ENCODE peak calls at places on chromosomes 6 and 20, in four cellular contexts. O is WTC11, Q is HepG2, L is GM12878. N is an unnamed sample.

GRCh38 chr20:38862226-38862625 is 56.7 kb downstream of the PPP1R16B start:
- DNase-seq in O (no peak), Q (no peak), L (no peak), N (no peak)

GRCh38 chr6:95087394-95088097 is 489.8 kb upstream of the MANEA start:
- DNase-seq in O (no peak), Q (peak), L (no peak), N (no peak)

GRCh38 chr20:58271596-58272460 is 37.7 kb upstream of the RAB22A start:
- DNase-seq in O (no peak), Q (no peak), L (no peak), N (no peak)

GRCh38 chr6:101195581-101195980 is 197.9 kb upstream of the GRIK2 start:
- DNase-seq in O (no peak), Q (no peak), L (no peak), N (no peak)

GRCh38 chr6:148959511-148959910 is 212.7 kb downstream of the UST start:
- DNase-seq in O (no peak), Q (no peak), L (no peak), N (no peak)

GRCh38 chr6:15265787-15266186 is 19.9 kb downstream of the JARID2 start:
- DNase-seq in O (no peak), Q (no peak), L (no peak), N (no peak)

GRCh38 chr6:147712841-147713240 is 204.4 kb downstream of the SAMD5 start:
- DNase-seq in O (no peak), Q (no peak), L (no peak), N (no peak)

GRCh38 chr6:25732468-25733198 is 21.9 kb upstream of the SLC17A4 start:
- DNase-seq in O (peak), Q (no peak), L (no peak), N (no peak)

GRCh38 chr6:111552999-111553398 is 52.7 kb downstream of the TRAF3IP2 start:
- DNase-seq in O (no peak), Q (no peak), L (no peak), N (no peak)

GRCh38 chr6:30542404-30542725 is 13.9 kb downstream of the GNL1 start:
- DNase-seq in O (no peak), Q (no peak), L (no peak), N (no peak)

GRCh38 chr20:3040086-3040485 is 3.3 kb upstream of the GNRH2 start:
- DNase-seq in O (no peak), Q (no peak), L (no peak), N (no peak)

GRCh38 chr6:158686791-158687381 is 37.0 kb downstream of the SYTL3 start:
- DNase-seq in O (no peak), Q (no peak), L (no peak), N (no peak)

GRCh38 chr6:40165036-40165709 is 230.9 kb upstream of the MOCS1 start:
- DNase-seq in O (no peak), Q (no peak), L (no peak), N (peak)

GRCh38 chr6:145668844-145669243 is 66.5 kb downstream of the EPM2A start:
- DNase-seq in O (no peak), Q (no peak), L (no peak), N (no peak)

GRCh38 chr6:90365565-90366219 is 69.0 kb upstream of the BACH2 start:
- DNase-seq in O (no peak), Q (no peak), L (no peak), N (no peak)

GRCh38 chr6:131651782-131652181 is 14.7 kb downstream of the ENPP3 start:
- DNase-seq in O (no peak), Q (no peak), L (no peak), N (no peak)

GRCh38 chr6:117624869-117625481 is 22.7 kb upstream of the GOPC start:
- DNase-seq in O (no peak), Q (no peak), L (no peak), N (no peak)

GRCh38 chr6:161232001-161232400 is 41.9 kb downstream of the AGPAT4 start:
- DNase-seq in O (no peak), Q (no peak), L (no peak), N (no peak)

GRCh38 chr20:61567204-61567603 is 315.1 kb downstream of the CDH4 start:
- DNase-seq in O (no peak), Q (peak), L (no peak), N (no peak)

GRCh38 chr20:46206025-46206424 is 87.9 kb downstream of the CD40 start:
- DNase-seq in O (no peak), Q (no peak), L (peak), N (peak)

GRCh38 chr6:132623446-132623845 is 629 bp downstream of the TAAR2 start:
- DNase-seq in O (no peak), Q (no peak), L (no peak), N (no peak)

GRCh38 chr20:13432126-13432525 is 206.6 kb downstream of the TASP1 start:
- DNase-seq in O (no peak), Q (no peak), L (no peak), N (no peak)

GRCh38 chr6:35258858-35259193 is 709 bp upstream of the ZNF76 start:
- DNase-seq in O (no peak), Q (peak), L (no peak), N (peak)

GRCh38 chr6:137775192-137775591 is 91.9 kb upstream of the TNFAIP3 start:
- DNase-seq in O (no peak), Q (no peak), L (no peak), N (no peak)

GRCh38 chr6:45116714-45117410 is 211.3 kb upstream of the RUNX2 start:
- DNase-seq in O (no peak), Q (no peak), L (no peak), N (no peak)

GRCh38 chr20:3010985-3011723 is 32.3 kb upstream of the GNRH2 start:
- DNase-seq in O (no peak), Q (no peak), L (no peak), N (no peak)

GRCh38 chr6:46781478-46782378 is 11.5 kb upstream of the MEP1A start:
- DNase-seq in O (peak), Q (peak), L (no peak), N (peak)

GRCh38 chr6:101777646-101778045 is 384.1 kb downstream of the GRIK2 start:
- DNase-seq in O (no peak), Q (no peak), L (no peak), N (no peak)

GRCh38 chr6:7073082-7073783 is 34.5 kb upstream of the RREB1 start:
- DNase-seq in O (no peak), Q (no peak), L (no peak), N (no peak)

GRCh38 chr20:4837760-4838159 is 116.1 kb downstream of the PRND start:
- DNase-seq in O (no peak), Q (no peak), L (no peak), N (no peak)

GRCh38 chr6:75203721-75204120 is 2.1 kb downstream of the COL12A1 start:
- DNase-seq in O (no peak), Q (no peak), L (no peak), N (no peak)

GRCh38 chr6:94026575-94026974 is 607.2 kb upstream of the EPHA7 start:
- DNase-seq in O (no peak), Q (no peak), L (no peak), N (no peak)

GRCh38 chr6:122695188-122695587 is 84.3 kb upstream of the FABP7 start:
- DNase-seq in O (no peak), Q (no peak), L (no peak), N (no peak)

GRCh38 chr20:41717464-41717863 is 99.3 kb upstream of the CHD6 start:
- DNase-seq in O (no peak), Q (no peak), L (no peak), N (no peak)
- TF ChIP-seq CREM in O (no peak), Q (no peak), L (no peak), N (no peak)

DNA sequence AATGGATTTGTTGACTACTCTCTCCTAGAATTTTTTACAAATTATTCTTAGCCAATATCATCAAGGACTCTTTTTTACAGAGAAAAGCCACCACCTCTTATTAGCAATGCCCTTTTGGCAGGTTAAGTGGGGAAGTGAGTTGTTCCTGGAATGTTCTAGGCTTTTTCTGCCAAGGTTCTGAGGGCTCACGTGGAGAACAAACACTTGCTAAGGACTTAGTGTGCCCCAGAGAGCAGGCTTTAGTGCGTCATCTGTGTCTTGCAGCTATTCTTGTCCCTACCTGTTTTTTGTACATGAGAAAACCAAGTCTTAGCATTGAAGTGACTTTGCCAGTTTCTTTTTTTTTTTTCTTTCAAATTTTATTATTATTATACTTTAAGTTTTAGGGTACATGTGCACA is 33.5 kb downstream of the CFAP61 start:
- DNase-seq in O (no peak), Q (no peak), L (no peak), N (no peak)
- TF ChIP-seq CREM in O (no peak), Q (no peak), L (no peak), N (no peak)

GRCh38 chr6:134175532-134176282 is 123.3 kb upstream of the SLC2A12 start:
- DNase-seq in O (peak), Q (peak), L (no peak), N (no peak)
- TF ChIP-seq CREM in O (no peak), Q (no peak), L (no peak), N (peak)

DNA sequence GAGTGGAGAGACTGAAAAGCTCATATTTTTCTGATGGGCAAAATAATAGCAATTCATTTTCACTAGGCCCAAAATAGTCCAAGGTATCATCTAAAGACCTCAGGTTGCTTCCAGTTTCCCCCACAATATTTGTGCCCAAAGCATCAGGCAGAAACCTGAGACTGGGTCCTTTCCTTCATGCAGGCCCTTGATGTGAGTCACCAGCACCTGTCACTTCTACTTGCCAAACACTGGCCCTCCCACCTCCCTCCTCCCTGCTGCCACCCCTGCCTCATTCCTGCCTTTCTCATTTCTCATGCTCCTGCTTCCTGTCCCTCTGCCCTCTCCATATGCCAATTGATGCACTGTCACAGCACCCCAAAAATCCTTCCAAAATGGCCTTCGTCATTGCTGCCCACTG is 230.4 kb upstream of the CST7 start:
- DNase-seq in O (no peak), Q (no peak), L (no peak), N (no peak)
- TF ChIP-seq CREM in O (no peak), Q (no peak), L (no peak), N (no peak)

GRCh38 chr20:63579017-63579705 is 5.1 kb upstream of the HELZ2 start:
- DNase-seq in O (no peak), Q (no peak), L (no peak), N (no peak)
- TF ChIP-seq CREM in O (no peak), Q (no peak), L (no peak), N (peak)

GRCh38 chr6:57104350-57104749 is 14.4 kb downstream of the ZNF451 start:
- DNase-seq in O (no peak), Q (no peak), L (no peak), N (no peak)
- TF ChIP-seq CREM in O (no peak), Q (no peak), L (no peak), N (no peak)

DNA sequence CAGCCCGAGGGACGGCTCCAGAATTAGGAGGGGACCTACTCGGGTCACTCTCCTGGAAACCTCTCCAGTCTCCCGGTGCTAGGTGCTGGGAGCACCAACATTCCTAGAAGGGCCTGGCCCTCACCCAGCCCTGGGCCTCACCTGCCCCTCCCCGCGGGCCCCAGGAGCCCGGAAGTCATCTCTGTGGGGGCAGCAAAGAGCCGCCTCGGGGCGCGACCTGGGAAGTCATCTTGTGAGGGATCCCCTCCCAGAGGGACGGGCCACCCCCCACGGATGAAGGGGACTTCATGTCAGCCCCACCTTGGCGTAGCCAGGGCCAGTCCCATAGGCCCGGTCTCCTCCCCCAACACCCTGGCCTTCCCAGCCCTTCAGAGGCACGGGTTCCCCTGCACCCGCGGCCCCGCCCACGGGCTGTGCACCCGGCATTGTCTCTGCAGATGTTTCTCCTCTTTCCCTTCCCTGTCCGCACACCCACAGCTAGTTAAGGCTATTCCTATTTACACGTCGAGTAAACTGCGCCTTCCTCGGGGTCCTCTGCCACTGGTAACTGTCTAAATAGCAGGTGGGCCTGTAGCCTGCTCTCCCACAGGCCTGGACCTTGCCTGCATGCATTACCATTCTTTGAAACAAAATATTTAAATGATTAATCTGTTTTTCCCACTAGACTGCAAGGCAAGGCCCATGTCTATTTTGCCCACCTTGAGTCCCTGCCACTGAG is 896 bp upstream of the RNASET2 start:
- DNase-seq in O (peak), Q (peak), L (no peak), N (peak)
- TF ChIP-seq CREM in O (no peak), Q (no peak), L (peak), N (no peak)

GRCh38 chr6:79057746-79058145 is 20.3 kb downstream of the PHIP start:
- DNase-seq in O (no peak), Q (no peak), L (no peak), N (no peak)
- TF ChIP-seq CREM in O (no peak), Q (no peak), L (no peak), N (no peak)

GRCh38 chr20:23126281-23127061 is 40.3 kb upstream of the CD93 start:
- DNase-seq in O (no peak), Q (no peak), L (no peak), N (no peak)
- TF ChIP-seq CREM in O (no peak), Q (no peak), L (no peak), N (no peak)

GRCh38 chr6:50977796-50978195 is 159.1 kb downstream of the TFAP2B start:
- DNase-seq in O (no peak), Q (no peak), L (no peak), N (no peak)

GRCh38 chr6:50975216-50975615 is 156.5 kb downstream of the TFAP2B start:
- DNase-seq in O (no peak), Q (no peak), L (no peak), N (no peak)

GRCh38 chr6:50974319-50974718 is 155.6 kb downstream of the TFAP2B start:
- DNase-seq in O (no peak), Q (no peak), L (no peak), N (no peak)

GRCh38 chr6:50978631-50979030 is 160.0 kb downstream of the TFAP2B start:
- DNase-seq in O (no peak), Q (no peak), L (no peak), N (no peak)

DNA sequence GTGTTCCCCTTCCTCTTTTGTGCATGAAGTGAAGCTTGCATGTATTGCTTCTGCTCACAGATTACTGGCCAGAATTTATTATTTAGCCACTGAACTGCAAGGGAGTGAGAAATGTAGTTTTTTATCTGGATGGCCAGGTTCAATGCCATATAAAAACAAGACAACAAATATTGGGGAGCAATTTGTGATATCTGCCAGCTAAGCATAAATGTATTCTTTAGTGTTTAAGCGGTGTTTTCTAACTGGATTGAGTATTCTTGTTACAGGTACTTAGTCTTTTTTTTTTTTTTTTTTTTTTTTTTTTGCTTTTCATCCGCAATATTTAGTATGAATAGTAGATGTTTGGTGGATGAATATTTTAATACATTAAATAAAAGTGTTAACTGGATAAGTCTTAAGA is 158.2 kb downstream of the TFAP2B start:
- DNase-seq in O (no peak), Q (no peak), L (no peak), N (no peak)
- TF ChIP-seq CREM in O (no peak), Q (no peak), L (no peak), N (no peak)